ENCODE peak calls at places on chromosomes 13 and 19, in ten cellular contexts. D is cardiac fibroblast, Z is upper lobe of right lung, S is left lung, N is adrenal gland, X is nephron progenitor cell, J is lower leg skin, L is K562, V is colonic mucosa, O is AG04449. Q is an unnamed sample.

GRCh38 chr13:93248627-93249047 is 22.0 kb downstream of the GPC6 start:
- DNase-seq in J (no peak), L (peak; percentile 55), O (no peak), D (peak; percentile 76), V (no peak), S (peak; percentile 82), Z (peak; percentile 81), X (peak; percentile 46), N (no peak), Q (peak; percentile 64)

GRCh38 chr13:72920097-72920496 is 138.2 kb downstream of the PIBF1 start:
- DNase-seq in Z (no peak), L (no peak), S (no peak), D (peak; percentile 8), X (no peak), N (no peak), J (no peak), O (peak; percentile 23), V (no peak), Q (no peak)

GRCh38 chr13:83881031-83881727 is 1.1 kb downstream of the SLITRK1 start:
- DNase-seq in S (no peak), D (no peak), J (no peak), O (no peak), L (no peak), N (no peak), V (no peak), Z (no peak), X (no peak), Q (no peak)

GRCh38 chr19:2266183-2266993 is 10.2 kb upstream of the JSRP1 start:
- DNase-seq in J (peak; percentile 82), V (peak; percentile 96), N (peak; percentile 88), X (no peak), D (peak; percentile 89), S (peak; percentile 97), Z (peak; percentile 95), L (peak; percentile 91), O (no peak), Q (no peak)

GRCh38 chr13:110005563-110005962 is 219.2 kb upstream of the IRS2 start:
- DNase-seq in L (no peak), J (no peak), O (no peak), Z (no peak), N (no peak), V (no peak), X (no peak), S (no peak), D (no peak), Q (no peak)

GRCh38 chr19:277581-278165 is 13.5 kb downstream of the PLPP2 start:
- DNase-seq in Z (no peak), L (peak; percentile 56), O (no peak), V (no peak), X (peak; percentile 67), N (no peak), D (peak; percentile 50), J (no peak), S (no peak), Q (peak; percentile 56)

GRCh38 chr13:24997367-24997967 is 98.5 kb upstream of the PABPC3 start:
- DNase-seq in X (peak; percentile 33), J (no peak), Z (no peak), N (peak; percentile 37), V (peak; percentile 45), O (no peak), L (peak; percentile 48), D (peak; percentile 45), S (no peak), Q (peak; percentile 21)

GRCh38 chr19:15123031-15123890 is 16.1 kb downstream of the SYDE1 start:
- DNase-seq in S (no peak), Z (no peak), N (no peak), J (no peak), O (no peak), V (no peak), X (no peak), L (no peak), D (no peak), Q (no peak)

GRCh38 chr13:79541426-79542049 is 60.6 kb downstream of the NDFIP2 start:
- DNase-seq in V (no peak), S (no peak), Z (no peak), N (no peak), J (no peak), D (peak; percentile 83), X (peak; percentile 15), L (peak; percentile 61), O (no peak), Q (peak; percentile 28)

GRCh38 chr19:48656840-48657474 is 11.0 kb upstream of the CA11 start:
- DNase-seq in D (peak; percentile 79), Z (no peak), L (no peak), X (no peak), V (no peak), N (no peak), S (no peak), O (peak; percentile 74), J (peak; percentile 34), Q (no peak)

GRCh38 chr13:22040810-22041364 is 370.0 kb downstream of the FGF9 start:
- DNase-seq in Z (no peak), S (no peak), O (no peak), X (no peak), N (no peak), D (no peak), J (no peak), V (no peak), L (peak; percentile 28), Q (peak; percentile 33)

DNA sequence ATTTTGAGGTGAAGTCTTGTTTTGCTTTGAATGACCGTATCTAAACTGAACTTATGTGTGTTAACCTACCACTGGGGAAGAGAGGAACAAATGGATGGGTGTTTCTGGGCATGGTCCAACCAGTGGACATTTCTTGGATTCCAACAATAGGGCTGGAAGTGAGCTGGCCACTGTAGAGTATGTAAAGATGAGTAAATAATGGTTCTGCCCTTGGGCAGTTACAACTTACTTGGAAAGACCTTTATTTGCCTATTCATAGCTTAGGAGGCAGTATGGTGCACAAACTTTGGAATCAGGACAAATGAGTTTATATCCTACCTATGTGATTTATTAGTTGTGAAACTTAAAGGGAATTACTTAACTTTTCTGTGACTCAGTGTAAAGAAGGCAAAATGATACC is 429.5 kb downstream of the HS6ST3 start:
- DNase-seq in N (no peak), V (no peak), Z (no peak), L (no peak), O (no peak), J (no peak), S (no peak), D (no peak), X (no peak), Q (no peak)
- TF ChIP-seq CTCF in N (no peak), V (no peak), Z (no peak), L (no peak), O (no peak), J (no peak), S (no peak), D (no peak), X (no peak), Q (no peak)

DNA sequence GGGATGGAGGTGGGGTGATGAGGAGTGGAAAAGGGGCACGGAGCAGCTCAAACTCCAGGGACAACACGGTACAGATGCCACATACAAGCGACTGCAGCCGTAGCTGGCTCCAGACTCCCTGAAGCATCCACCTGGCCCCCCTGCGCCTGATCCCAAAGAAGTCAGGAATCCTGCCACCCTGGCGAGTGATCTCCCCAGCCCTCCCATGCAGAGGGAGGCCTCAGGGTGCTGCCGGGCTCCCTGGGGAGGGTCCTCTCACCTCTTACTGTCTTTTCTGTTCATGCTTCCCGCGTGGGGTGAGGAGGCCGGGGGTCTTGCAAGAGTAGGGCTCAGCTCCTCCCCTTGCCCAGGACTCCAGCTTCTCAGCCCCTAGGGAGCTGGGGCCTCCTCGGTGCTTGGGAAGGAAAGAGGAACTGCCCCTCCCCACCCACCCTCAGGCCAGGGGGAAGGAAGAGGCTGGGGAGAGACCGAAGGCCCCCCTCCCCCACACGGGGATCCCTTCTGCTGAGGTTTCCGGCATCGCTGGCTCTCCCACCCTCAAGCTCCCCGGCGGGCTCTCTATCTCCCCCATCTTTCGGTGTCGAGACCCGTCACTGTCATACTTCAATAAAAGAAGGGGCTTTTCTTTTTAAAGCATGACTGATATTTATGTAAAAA is at the start of gene RASGRP4:
- DNase-seq in D (no peak), J (no peak), X (peak; percentile 33), N (peak; percentile 24), O (no peak), Z (peak; percentile 71), S (peak; percentile 89), V (peak; percentile 32), L (peak; percentile 81), Q (no peak)
- TF ChIP-seq CTCF in D (no peak), J (no peak), X (no peak), N (no peak), O (no peak), Z (no peak), S (no peak), V (no peak), L (no peak), Q (no peak)

GRCh38 chr19:10915511-10916091 is 12.8 kb downstream of the YIPF2 start:
- DNase-seq in O (peak; percentile 23), Z (no peak), N (peak; percentile 83), S (no peak), L (no peak), D (peak; percentile 66), J (peak; percentile 35), V (no peak), X (no peak), Q (no peak)
- TF ChIP-seq CTCF in O (peak; percentile 44), Z (no peak), N (no peak), S (no peak), L (no peak), D (peak; percentile 22), J (no peak), V (no peak), X (no peak), Q (no peak)

GRCh38 chr13:40583738-40584137 is 82.7 kb downstream of the FOXO1 start:
- DNase-seq in L (no peak), O (no peak), X (no peak), J (no peak), D (no peak), Z (no peak), V (no peak), S (no peak), N (no peak), Q (no peak)

GRCh38 chr13:40588101-40588500 is 78.3 kb downstream of the FOXO1 start:
- DNase-seq in N (no peak), X (no peak), J (no peak), V (no peak), D (no peak), Z (no peak), O (no peak), L (no peak), S (no peak), Q (no peak)

GRCh38 chr13:40589285-40590109 is 76.9 kb downstream of the FOXO1 start:
- DNase-seq in J (peak; percentile 45), L (no peak), X (peak; percentile 17), S (no peak), D (peak; percentile 74), V (no peak), O (no peak), N (peak; percentile 57), Z (no peak), Q (peak; percentile 51)

GRCh38 chr13:40585911-40586471 is 80.5 kb downstream of the FOXO1 start:
- DNase-seq in O (no peak), V (no peak), J (no peak), D (no peak), X (no peak), L (no peak), N (no peak), Z (no peak), S (no peak), Q (no peak)

DNA sequence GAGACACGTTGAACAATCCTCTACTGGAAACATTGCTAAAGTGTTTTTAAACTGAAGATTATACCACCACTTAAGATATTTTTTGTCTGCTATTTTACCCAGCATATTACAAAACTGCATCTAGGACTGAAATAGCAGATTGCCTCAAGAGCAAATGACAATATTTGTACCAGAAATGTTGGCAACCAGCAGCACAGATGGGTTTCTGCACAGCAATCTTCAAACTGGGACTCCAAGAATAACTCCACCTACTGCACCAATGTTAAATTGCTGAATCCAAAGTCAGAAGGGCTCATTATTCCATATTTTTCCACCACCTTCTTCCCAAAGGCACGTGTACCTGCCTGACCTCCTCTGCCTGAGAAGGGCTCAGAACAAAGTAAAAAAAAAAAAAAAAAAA is 79.6 kb downstream of the FOXO1 start:
- DNase-seq in V (no peak), D (peak; percentile 46), X (no peak), N (no peak), O (no peak), L (no peak), Z (no peak), S (no peak), J (no peak), Q (no peak)
- TF ChIP-seq CTCF in V (no peak), D (peak; percentile 15), X (no peak), N (peak; percentile 21), O (no peak), L (no peak), Z (no peak), S (no peak), J (no peak), Q (no peak)

Q was measured in endothelial cell.